ENCODE peak calls at places on chromosome 22, in six cellular contexts. One of them, this sample, is unnamed.

GRCh38 chr22:35099883-35100282 is 33.9 kb downstream of the ISX start:
- DNase-seq in stimulated activated naive CD8-positive, alpha-beta T cell treated with anti-CD3 and anti-CD28 coated beads, Interleukin-15, Interleukin-2, amounts not matched to agents 100 U/mL and 50 U/mL, for 24 hours: no peak
- DNase-seq in mesenteric fat pad: no peak
- DNase-seq in Daoy: peak
- DNase-seq in T-helper 17 cell: no peak
- DNase-seq in NCI-H1092 treated with DMSO at 0.1 percent for 48 hours: no peak
- DNase-seq in this sample: no peak

GRCh38 chr22:20578192-20578591 is 70.8 kb downstream of the MED15 start:
- DNase-seq in T-helper 17 cell: no peak
- DNase-seq in Daoy: no peak
- DNase-seq in mesenteric fat pad: no peak
- DNase-seq in NCI-H1092 treated with DMSO at 0.1 percent for 48 hours: peak
- DNase-seq in stimulated activated naive CD8-positive, alpha-beta T cell treated with anti-CD3 and anti-CD28 coated beads, Interleukin-15, Interleukin-2, amounts not matched to agents 100 U/mL and 50 U/mL, for 24 hours: no peak
- DNase-seq in this sample: no peak

GRCh38 chr22:28969401-28970168 is 86.2 kb downstream of the ZNRF3 start:
- DNase-seq in Daoy: no peak
- DNase-seq in NCI-H1092 treated with DMSO at 0.1 percent for 48 hours: no peak
- DNase-seq in T-helper 17 cell: no peak
- DNase-seq in stimulated activated naive CD8-positive, alpha-beta T cell treated with anti-CD3 and anti-CD28 coated beads, Interleukin-15, Interleukin-2, amounts not matched to agents 100 U/mL and 50 U/mL, for 24 hours: no peak
- DNase-seq in mesenteric fat pad: no peak
- DNase-seq in this sample: no peak

GRCh38 chr22:20239063-20239950 is 28.8 kb downstream of the RTN4R start:
- DNase-seq in NCI-H1092 treated with DMSO at 0.1 percent for 48 hours: no peak
- DNase-seq in stimulated activated naive CD8-positive, alpha-beta T cell treated with anti-CD3 and anti-CD28 coated beads, Interleukin-15, Interleukin-2, amounts not matched to agents 100 U/mL and 50 U/mL, for 24 hours: peak
- DNase-seq in Daoy: peak
- DNase-seq in T-helper 17 cell: no peak
- DNase-seq in mesenteric fat pad: no peak
- DNase-seq in this sample: peak

GRCh38 chr22:35991168-35991567 is 37.5 kb downstream of the RBFOX2 start:
- DNase-seq in T-helper 17 cell: no peak
- DNase-seq in stimulated activated naive CD8-positive, alpha-beta T cell treated with anti-CD3 and anti-CD28 coated beads, Interleukin-15, Interleukin-2, amounts not matched to agents 100 U/mL and 50 U/mL, for 24 hours: no peak
- DNase-seq in NCI-H1092 treated with DMSO at 0.1 percent for 48 hours: no peak
- DNase-seq in mesenteric fat pad: no peak
- DNase-seq in Daoy: no peak
- DNase-seq in this sample: no peak

GRCh38 chr22:27637604-27638003 is 164.0 kb downstream of the MN1 start:
- DNase-seq in mesenteric fat pad: no peak
- DNase-seq in Daoy: no peak
- DNase-seq in stimulated activated naive CD8-positive, alpha-beta T cell treated with anti-CD3 and anti-CD28 coated beads, Interleukin-15, Interleukin-2, amounts not matched to agents 100 U/mL and 50 U/mL, for 24 hours: no peak
- DNase-seq in T-helper 17 cell: no peak
- DNase-seq in NCI-H1092 treated with DMSO at 0.1 percent for 48 hours: no peak
- DNase-seq in this sample: no peak

GRCh38 chr22:45682069-45682468 is 10.4 kb downstream of the ATXN10 start:
- DNase-seq in T-helper 17 cell: no peak
- DNase-seq in stimulated activated naive CD8-positive, alpha-beta T cell treated with anti-CD3 and anti-CD28 coated beads, Interleukin-15, Interleukin-2, amounts not matched to agents 100 U/mL and 50 U/mL, for 24 hours: no peak
- DNase-seq in mesenteric fat pad: no peak
- DNase-seq in Daoy: no peak
- DNase-seq in NCI-H1092 treated with DMSO at 0.1 percent for 48 hours: no peak
- DNase-seq in this sample: no peak

GRCh38 chr22:26927841-26928240 is 270.5 kb downstream of the MIAT start:
- DNase-seq in stimulated activated naive CD8-positive, alpha-beta T cell treated with anti-CD3 and anti-CD28 coated beads, Interleukin-15, Interleukin-2, amounts not matched to agents 100 U/mL and 50 U/mL, for 24 hours: no peak
- DNase-seq in Daoy: no peak
- DNase-seq in T-helper 17 cell: no peak
- DNase-seq in mesenteric fat pad: no peak
- DNase-seq in NCI-H1092 treated with DMSO at 0.1 percent for 48 hours: no peak
- DNase-seq in this sample: no peak

GRCh38 chr22:30483169-30483568 is 11.4 kb upstream of the SEC14L3 start:
- DNase-seq in Daoy: no peak
- DNase-seq in NCI-H1092 treated with DMSO at 0.1 percent for 48 hours: no peak
- DNase-seq in mesenteric fat pad: no peak
- DNase-seq in T-helper 17 cell: no peak
- DNase-seq in stimulated activated naive CD8-positive, alpha-beta T cell treated with anti-CD3 and anti-CD28 coated beads, Interleukin-15, Interleukin-2, amounts not matched to agents 100 U/mL and 50 U/mL, for 24 hours: no peak
- DNase-seq in this sample: peak

GRCh38 chr22:30272781-30273180 is 6.1 kb upstream of the OSM start:
- DNase-seq in stimulated activated naive CD8-positive, alpha-beta T cell treated with anti-CD3 and anti-CD28 coated beads, Interleukin-15, Interleukin-2, amounts not matched to agents 100 U/mL and 50 U/mL, for 24 hours: no peak
- DNase-seq in T-helper 17 cell: no peak
- DNase-seq in NCI-H1092 treated with DMSO at 0.1 percent for 48 hours: no peak
- DNase-seq in Daoy: no peak
- DNase-seq in mesenteric fat pad: no peak
- DNase-seq in this sample: no peak

GRCh38 chr22:22940961-22941605 is 53.5 kb downstream of the IGLL5 start:
- DNase-seq in stimulated activated naive CD8-positive, alpha-beta T cell treated with anti-CD3 and anti-CD28 coated beads, Interleukin-15, Interleukin-2, amounts not matched to agents 100 U/mL and 50 U/mL, for 24 hours: peak
- DNase-seq in mesenteric fat pad: peak
- DNase-seq in NCI-H1092 treated with DMSO at 0.1 percent for 48 hours: no peak
- DNase-seq in T-helper 17 cell: no peak
- DNase-seq in Daoy: no peak
- DNase-seq in this sample: no peak

GRCh38 chr22:37326726-37327125 is 44.4 kb downstream of the CYTH4 start:
- DNase-seq in T-helper 17 cell: no peak
- DNase-seq in Daoy: no peak
- DNase-seq in mesenteric fat pad: no peak
- DNase-seq in NCI-H1092 treated with DMSO at 0.1 percent for 48 hours: no peak
- DNase-seq in stimulated activated naive CD8-positive, alpha-beta T cell treated with anti-CD3 and anti-CD28 coated beads, Interleukin-15, Interleukin-2, amounts not matched to agents 100 U/mL and 50 U/mL, for 24 hours: no peak
- DNase-seq in this sample: no peak

GRCh38 chr22:43207386-43207785 is 20.5 kb upstream of the TTLL12 start:
- DNase-seq in NCI-H1092 treated with DMSO at 0.1 percent for 48 hours: no peak
- DNase-seq in T-helper 17 cell: no peak
- DNase-seq in Daoy: no peak
- DNase-seq in mesenteric fat pad: no peak
- DNase-seq in stimulated activated naive CD8-positive, alpha-beta T cell treated with anti-CD3 and anti-CD28 coated beads, Interleukin-15, Interleukin-2, amounts not matched to agents 100 U/mL and 50 U/mL, for 24 hours: no peak
- DNase-seq in this sample: no peak

GRCh38 chr22:37282385-37282677 is at the start of gene CYTH4:
- DNase-seq in T-helper 17 cell: peak
- DNase-seq in stimulated activated naive CD8-positive, alpha-beta T cell treated with anti-CD3 and anti-CD28 coated beads, Interleukin-15, Interleukin-2, amounts not matched to agents 100 U/mL and 50 U/mL, for 24 hours: peak
- DNase-seq in Daoy: peak
- DNase-seq in NCI-H1092 treated with DMSO at 0.1 percent for 48 hours: no peak
- DNase-seq in mesenteric fat pad: no peak
- DNase-seq in this sample: no peak

GRCh38 chr22:46122980-46123693 is 27.2 kb upstream of the PPARA start:
- DNase-seq in mesenteric fat pad: no peak
- DNase-seq in T-helper 17 cell: no peak
- DNase-seq in NCI-H1092 treated with DMSO at 0.1 percent for 48 hours: no peak
- DNase-seq in stimulated activated naive CD8-positive, alpha-beta T cell treated with anti-CD3 and anti-CD28 coated beads, Interleukin-15, Interleukin-2, amounts not matched to agents 100 U/mL and 50 U/mL, for 24 hours: no peak
- DNase-seq in Daoy: no peak
- DNase-seq in this sample: no peak

GRCh38 chr22:21587803-21588611 is 20.5 kb downstream of the UBE2L3 start:
- DNase-seq in NCI-H1092 treated with DMSO at 0.1 percent for 48 hours: no peak
- DNase-seq in T-helper 17 cell: no peak
- DNase-seq in Daoy: no peak
- DNase-seq in mesenteric fat pad: no peak
- DNase-seq in stimulated activated naive CD8-positive, alpha-beta T cell treated with anti-CD3 and anti-CD28 coated beads, Interleukin-15, Interleukin-2, amounts not matched to agents 100 U/mL and 50 U/mL, for 24 hours: peak
- DNase-seq in this sample: no peak

GRCh38 chr22:49303781-49304461 is 523.8 kb downstream of the BRD1 start:
- DNase-seq in NCI-H1092 treated with DMSO at 0.1 percent for 48 hours: no peak
- DNase-seq in T-helper 17 cell: no peak
- DNase-seq in Daoy: no peak
- DNase-seq in mesenteric fat pad: peak
- DNase-seq in stimulated activated naive CD8-positive, alpha-beta T cell treated with anti-CD3 and anti-CD28 coated beads, Interleukin-15, Interleukin-2, amounts not matched to agents 100 U/mL and 50 U/mL, for 24 hours: no peak
- DNase-seq in this sample: no peak

GRCh38 chr22:39349506-39349966 is 255 bp upstream of the SYNGR1 start:
- DNase-seq in T-helper 17 cell: no peak
- DNase-seq in Daoy: no peak
- DNase-seq in mesenteric fat pad: no peak
- DNase-seq in stimulated activated naive CD8-positive, alpha-beta T cell treated with anti-CD3 and anti-CD28 coated beads, Interleukin-15, Interleukin-2, amounts not matched to agents 100 U/mL and 50 U/mL, for 24 hours: peak
- DNase-seq in NCI-H1092 treated with DMSO at 0.1 percent for 48 hours: peak
- DNase-seq in this sample: peak

GRCh38 chr22:31081963-31082605 is 966 bp downstream of the SMTN start:
- DNase-seq in T-helper 17 cell: no peak
- DNase-seq in stimulated activated naive CD8-positive, alpha-beta T cell treated with anti-CD3 and anti-CD28 coated beads, Interleukin-15, Interleukin-2, amounts not matched to agents 100 U/mL and 50 U/mL, for 24 hours: peak
- DNase-seq in Daoy: peak
- DNase-seq in NCI-H1092 treated with DMSO at 0.1 percent for 48 hours: no peak
- DNase-seq in mesenteric fat pad: no peak
- DNase-seq in this sample: no peak

GRCh38 chr22:43448048-43448447 is 36.2 kb downstream of the MPPED1 start:
- DNase-seq in NCI-H1092 treated with DMSO at 0.1 percent for 48 hours: no peak
- DNase-seq in mesenteric fat pad: no peak
- DNase-seq in Daoy: no peak
- DNase-seq in stimulated activated naive CD8-positive, alpha-beta T cell treated with anti-CD3 and anti-CD28 coated beads, Interleukin-15, Interleukin-2, amounts not matched to agents 100 U/mL and 50 U/mL, for 24 hours: no peak
- DNase-seq in T-helper 17 cell: no peak
- DNase-seq in this sample: no peak

GRCh38 chr22:50245214-50246072 is 620 bp upstream of the TUBGCP6 start:
- DNase-seq in mesenteric fat pad: no peak
- DNase-seq in T-helper 17 cell: peak
- DNase-seq in Daoy: no peak
- DNase-seq in NCI-H1092 treated with DMSO at 0.1 percent for 48 hours: no peak
- DNase-seq in stimulated activated naive CD8-positive, alpha-beta T cell treated with anti-CD3 and anti-CD28 coated beads, Interleukin-15, Interleukin-2, amounts not matched to agents 100 U/mL and 50 U/mL, for 24 hours: no peak
- DNase-seq in this sample: no peak

GRCh38 chr22:36177160-36177559 is 16.6 kb upstream of the APOL3 start:
- DNase-seq in stimulated activated naive CD8-positive, alpha-beta T cell treated with anti-CD3 and anti-CD28 coated beads, Interleukin-15, Interleukin-2, amounts not matched to agents 100 U/mL and 50 U/mL, for 24 hours: no peak
- DNase-seq in T-helper 17 cell: no peak
- DNase-seq in NCI-H1092 treated with DMSO at 0.1 percent for 48 hours: no peak
- DNase-seq in Daoy: no peak
- DNase-seq in mesenteric fat pad: no peak
- DNase-seq in this sample: no peak

GRCh38 chr22:46069518-46070214 is 80.7 kb upstream of the PPARA start:
- DNase-seq in mesenteric fat pad: no peak
- DNase-seq in T-helper 17 cell: peak
- DNase-seq in stimulated activated naive CD8-positive, alpha-beta T cell treated with anti-CD3 and anti-CD28 coated beads, Interleukin-15, Interleukin-2, amounts not matched to agents 100 U/mL and 50 U/mL, for 24 hours: peak
- DNase-seq in NCI-H1092 treated with DMSO at 0.1 percent for 48 hours: no peak
- DNase-seq in Daoy: peak
- DNase-seq in this sample: no peak

GRCh38 chr22:39960791-39961746 is 872 bp downstream of the TMA7B start:
- DNase-seq in T-helper 17 cell: no peak
- DNase-seq in NCI-H1092 treated with DMSO at 0.1 percent for 48 hours: no peak
- DNase-seq in stimulated activated naive CD8-positive, alpha-beta T cell treated with anti-CD3 and anti-CD28 coated beads, Interleukin-15, Interleukin-2, amounts not matched to agents 100 U/mL and 50 U/mL, for 24 hours: peak
- DNase-seq in mesenteric fat pad: no peak
- DNase-seq in Daoy: peak
- DNase-seq in this sample: no peak

GRCh38 chr22:21643533-21644357 is 1.6 kb downstream of the SDF2L1 start:
- DNase-seq in mesenteric fat pad: no peak
- DNase-seq in Daoy: no peak
- DNase-seq in NCI-H1092 treated with DMSO at 0.1 percent for 48 hours: no peak
- DNase-seq in stimulated activated naive CD8-positive, alpha-beta T cell treated with anti-CD3 and anti-CD28 coated beads, Interleukin-15, Interleukin-2, amounts not matched to agents 100 U/mL and 50 U/mL, for 24 hours: no peak
- DNase-seq in T-helper 17 cell: no peak
- DNase-seq in this sample: no peak

GRCh38 chr22:26669060-26669481 is 11.7 kb downstream of the MIAT start:
- DNase-seq in NCI-H1092 treated with DMSO at 0.1 percent for 48 hours: no peak
- DNase-seq in T-helper 17 cell: no peak
- DNase-seq in Daoy: no peak
- DNase-seq in stimulated activated naive CD8-positive, alpha-beta T cell treated with anti-CD3 and anti-CD28 coated beads, Interleukin-15, Interleukin-2, amounts not matched to agents 100 U/mL and 50 U/mL, for 24 hours: peak
- DNase-seq in mesenteric fat pad: no peak
- DNase-seq in this sample: peak

GRCh38 chr22:49894321-49895072 is 23.7 kb downstream of the ALG12 start:
- DNase-seq in T-helper 17 cell: no peak
- DNase-seq in NCI-H1092 treated with DMSO at 0.1 percent for 48 hours: no peak
- DNase-seq in Daoy: no peak
- DNase-seq in mesenteric fat pad: no peak
- DNase-seq in stimulated activated naive CD8-positive, alpha-beta T cell treated with anti-CD3 and anti-CD28 coated beads, Interleukin-15, Interleukin-2, amounts not matched to agents 100 U/mL and 50 U/mL, for 24 hours: no peak
- DNase-seq in this sample: no peak

GRCh38 chr22:22478450-22478849 is 30.1 kb downstream of the ZNF280B start:
- DNase-seq in mesenteric fat pad: no peak
- DNase-seq in Daoy: no peak
- DNase-seq in NCI-H1092 treated with DMSO at 0.1 percent for 48 hours: no peak
- DNase-seq in stimulated activated naive CD8-positive, alpha-beta T cell treated with anti-CD3 and anti-CD28 coated beads, Interleukin-15, Interleukin-2, amounts not matched to agents 100 U/mL and 50 U/mL, for 24 hours: no peak
- DNase-seq in T-helper 17 cell: no peak
- DNase-seq in this sample: no peak

GRCh38 chr22:37462983-37463382 is 23.2 kb downstream of the MFNG start:
- DNase-seq in stimulated activated naive CD8-positive, alpha-beta T cell treated with anti-CD3 and anti-CD28 coated beads, Interleukin-15, Interleukin-2, amounts not matched to agents 100 U/mL and 50 U/mL, for 24 hours: no peak
- DNase-seq in NCI-H1092 treated with DMSO at 0.1 percent for 48 hours: no peak
- DNase-seq in mesenteric fat pad: no peak
- DNase-seq in T-helper 17 cell: no peak
- DNase-seq in Daoy: peak
- DNase-seq in this sample: peak

GRCh38 chr22:37290737-37291136 is 8.4 kb downstream of the CYTH4 start:
- DNase-seq in T-helper 17 cell: no peak
- DNase-seq in Daoy: no peak
- DNase-seq in mesenteric fat pad: no peak
- DNase-seq in stimulated activated naive CD8-positive, alpha-beta T cell treated with anti-CD3 and anti-CD28 coated beads, Interleukin-15, Interleukin-2, amounts not matched to agents 100 U/mL and 50 U/mL, for 24 hours: no peak
- DNase-seq in NCI-H1092 treated with DMSO at 0.1 percent for 48 hours: no peak
- DNase-seq in this sample: no peak

GRCh38 chr22:46011627-46012181 is 34.7 kb upstream of the WNT7B start:
- DNase-seq in stimulated activated naive CD8-positive, alpha-beta T cell treated with anti-CD3 and anti-CD28 coated beads, Interleukin-15, Interleukin-2, amounts not matched to agents 100 U/mL and 50 U/mL, for 24 hours: no peak
- DNase-seq in NCI-H1092 treated with DMSO at 0.1 percent for 48 hours: no peak
- DNase-seq in mesenteric fat pad: peak
- DNase-seq in Daoy: no peak
- DNase-seq in T-helper 17 cell: no peak
- DNase-seq in this sample: no peak

GRCh38 chr22:24834845-24835570 is 29.0 kb downstream of the SGSM1 start:
- DNase-seq in mesenteric fat pad: no peak
- DNase-seq in NCI-H1092 treated with DMSO at 0.1 percent for 48 hours: peak
- DNase-seq in stimulated activated naive CD8-positive, alpha-beta T cell treated with anti-CD3 and anti-CD28 coated beads, Interleukin-15, Interleukin-2, amounts not matched to agents 100 U/mL and 50 U/mL, for 24 hours: no peak
- DNase-seq in T-helper 17 cell: no peak
- DNase-seq in Daoy: no peak
- DNase-seq in this sample: peak

GRCh38 chr22:31106001-31106571 is 1.3 kb downstream of the SELENOM start:
- DNase-seq in mesenteric fat pad: no peak
- DNase-seq in NCI-H1092 treated with DMSO at 0.1 percent for 48 hours: no peak
- DNase-seq in stimulated activated naive CD8-positive, alpha-beta T cell treated with anti-CD3 and anti-CD28 coated beads, Interleukin-15, Interleukin-2, amounts not matched to agents 100 U/mL and 50 U/mL, for 24 hours: no peak
- DNase-seq in T-helper 17 cell: no peak
- DNase-seq in Daoy: peak
- DNase-seq in this sample: no peak

GRCh38 chr22:44304354-44304753 is 8.4 kb downstream of the SHISAL1 start:
- DNase-seq in mesenteric fat pad: no peak
- DNase-seq in NCI-H1092 treated with DMSO at 0.1 percent for 48 hours: no peak
- DNase-seq in T-helper 17 cell: no peak
- DNase-seq in Daoy: peak
- DNase-seq in stimulated activated naive CD8-positive, alpha-beta T cell treated with anti-CD3 and anti-CD28 coated beads, Interleukin-15, Interleukin-2, amounts not matched to agents 100 U/mL and 50 U/mL, for 24 hours: peak
- DNase-seq in this sample: no peak

GRCh38 chr22:50422961-50423815 is 51.6 kb downstream of the SBF1 start:
- DNase-seq in NCI-H1092 treated with DMSO at 0.1 percent for 48 hours: no peak
- DNase-seq in stimulated activated naive CD8-positive, alpha-beta T cell treated with anti-CD3 and anti-CD28 coated beads, Interleukin-15, Interleukin-2, amounts not matched to agents 100 U/mL and 50 U/mL, for 24 hours: no peak
- DNase-seq in mesenteric fat pad: no peak
- DNase-seq in T-helper 17 cell: no peak
- DNase-seq in Daoy: no peak
- DNase-seq in this sample: no peak

GRCh38 chr22:41968601-41969000 is 642 bp upstream of the SEPTIN3 start:
- DNase-seq in stimulated activated naive CD8-positive, alpha-beta T cell treated with anti-CD3 and anti-CD28 coated beads, Interleukin-15, Interleukin-2, amounts not matched to agents 100 U/mL and 50 U/mL, for 24 hours: no peak
- DNase-seq in T-helper 17 cell: no peak
- DNase-seq in Daoy: peak
- DNase-seq in mesenteric fat pad: no peak
- DNase-seq in NCI-H1092 treated with DMSO at 0.1 percent for 48 hours: no peak
- DNase-seq in this sample: no peak

This sample was measured in left kidney.